ENCODE peak calls at places on chromosomes 4 and X, in nine cellular contexts. L is naive B cell, T is posterior cingulate gyrus, Q is GM23248, K is AML-193, R is M059J, I is GM13977, H is fibroblast of the conjunctiva, J is AG09319. V is an unnamed sample.

GRCh38 chr4:8756816-8757215 is 114.8 kb downstream of the HMX1 start:
- DNase-seq in L (no peak), T (no peak), Q (no peak), K (no peak), R (no peak), I (no peak), H (no peak), J (no peak), V (no peak)

GRCh38 chrX:10230222-10230621 is 73.4 kb downstream of the CLCN4 start:
- DNase-seq in L (no peak), T (no peak), Q (no peak), K (no peak), R (no peak), I (no peak), H (no peak), J (no peak), V (no peak)

GRCh38 chr4:156298230-156298629 is 344.6 kb upstream of the CTSO start:
- DNase-seq in L (no peak), T (no peak), Q (peak; percentile 92), K (no peak), R (peak; percentile 86), I (no peak), H (peak; percentile 70), J (peak; percentile 76), V (peak; percentile 52)

GRCh38 chrX:47623540-47624027 is 3.9 kb upstream of the SYN1 start:
- DNase-seq in L (peak; percentile 13), T (peak; percentile 35), Q (peak; percentile 76), K (no peak), R (peak; percentile 61), I (peak; percentile 68), H (peak; percentile 45), J (peak; percentile 28), V (peak; percentile 26)

GRCh38 chr4:77193511-77194236 is 36.7 kb downstream of the CCNG2 start:
- DNase-seq in L (peak; percentile 85), T (peak; percentile 19), Q (no peak), K (peak; percentile 76), R (no peak), I (peak; percentile 81), H (no peak), J (no peak), V (no peak)

GRCh38 chr4:155672342-155672741 is 5.7 kb downstream of the GUCY1A1 start:
- DNase-seq in L (no peak), T (no peak), Q (no peak), K (no peak), R (no peak), I (no peak), H (no peak), J (no peak), V (no peak)

GRCh38 chrX:97743014-97743413 is 859.3 kb downstream of the RPA4 start:
- DNase-seq in L (no peak), T (no peak), Q (peak; percentile 7), K (no peak), R (no peak), I (no peak), H (no peak), J (no peak), V (no peak)

GRCh38 chr4:142353149-142353738 is 492.9 kb downstream of the INPP4B start:
- DNase-seq in L (no peak), T (no peak), Q (peak; percentile 83), K (peak; percentile 39), R (peak; percentile 78), I (no peak), H (peak; percentile 59), J (peak; percentile 63), V (peak; percentile 59)

GRCh38 chrX:43526206-43526605 is 129.9 kb upstream of the MAOA start:
- DNase-seq in L (no peak), T (no peak), Q (no peak), K (no peak), R (no peak), I (no peak), H (no peak), J (no peak), V (no peak)

GRCh38 chr4:10158355-10158942 is 41.9 kb upstream of the WDR1 start:
- DNase-seq in L (no peak), T (no peak), Q (no peak), K (no peak), R (no peak), I (no peak), H (peak; percentile 18), J (no peak), V (peak; percentile 70)

GRCh38 chr4:174534461-174534860 is 12.2 kb upstream of the HPGD start:
- DNase-seq in L (no peak), T (no peak), Q (no peak), K (no peak), R (no peak), I (no peak), H (no peak), J (no peak), V (no peak)

GRCh38 chr4:173370130-173370476 is 651 bp upstream of the SAP30 start:
- DNase-seq in L (no peak), T (peak; percentile 36), Q (no peak), K (peak; percentile 62), R (no peak), I (peak; percentile 47), H (no peak), J (no peak), V (no peak)

GRCh38 chr4:43066415-43066814 is 173.9 kb downstream of the GRXCR1 start:
- DNase-seq in L (no peak), T (no peak), Q (no peak), K (no peak), R (no peak), I (no peak), H (no peak), J (no peak), V (peak; percentile 21)

GRCh38 chrX:46840946-46841740 is 4.3 kb downstream of the RP2 start:
- DNase-seq in L (no peak), T (peak; percentile 34), Q (peak; percentile 46), K (no peak), R (peak; percentile 85), I (no peak), H (no peak), J (no peak), V (peak; percentile 24)

GRCh38 chrX:19673334-19674040 is 158.2 kb upstream of the MAP3K15 start:
- DNase-seq in L (no peak), T (peak; percentile 10), Q (peak; percentile 94), K (no peak), R (peak; percentile 97), I (no peak), H (peak; percentile 90), J (peak; percentile 76), V (peak; percentile 80)

GRCh38 chr4:34619531-34620109 is 1624.7 kb downstream of the ARAP2 start:
- DNase-seq in L (no peak), T (no peak), Q (no peak), K (no peak), R (peak; percentile 66), I (no peak), H (peak; percentile 3), J (no peak), V (no peak)

GRCh38 chr4:87896020-87896621 is 63.4 kb downstream of the MEPE start:
- DNase-seq in L (no peak), T (no peak), Q (peak; percentile 75), K (peak; percentile 90), R (peak; percentile 92), I (no peak), H (peak; percentile 9), J (no peak), V (peak; percentile 91)

GRCh38 chrX:71181558-71181909 is 36.9 kb downstream of the NLGN3 start:
- DNase-seq in L (peak; percentile 67), T (no peak), Q (peak; percentile 28), K (no peak), R (no peak), I (no peak), H (no peak), J (no peak), V (no peak)

GRCh38 chr4:152102184-152103000 is 341.6 kb upstream of the GATB start:
- DNase-seq in L (no peak), T (no peak), Q (peak; percentile 48), K (no peak), R (peak; percentile 31), I (no peak), H (no peak), J (no peak), V (peak; percentile 84)

GRCh38 chrX:48045410-48046311 is 25.8 kb downstream of the ZNF630 start:
- DNase-seq in L (no peak), T (no peak), Q (peak; percentile 65), K (no peak), R (peak; percentile 79), I (no peak), H (peak; percentile 65), J (peak; percentile 27), V (peak; percentile 40)

GRCh38 chr4:2074588-2074987 is 15.5 kb downstream of the NAT8L start:
- DNase-seq in L (no peak), T (no peak), Q (no peak), K (no peak), R (no peak), I (peak; percentile 21), H (no peak), J (no peak), V (no peak)

GRCh38 chrX:150547511-150548115 is 20.8 kb upstream of the MTM1 start:
- DNase-seq in L (no peak), T (peak; percentile 74), Q (peak; percentile 79), K (no peak), R (peak; percentile 64), I (peak; percentile 53), H (peak; percentile 13), J (no peak), V (no peak)

GRCh38 chr4:17817027-17817426 is 6.2 kb downstream of the NCAPG start:
- DNase-seq in L (peak; percentile 34), T (no peak), Q (peak; percentile 84), K (peak; percentile 46), R (peak; percentile 45), I (peak; percentile 31), H (peak; percentile 74), J (peak; percentile 62), V (peak; percentile 53)

GRCh38 chr4:114273246-114273645 is 293.8 kb upstream of the ARSJ start:
- DNase-seq in L (no peak), T (no peak), Q (no peak), K (peak; percentile 46), R (no peak), I (no peak), H (no peak), J (no peak), V (no peak)

GRCh38 chr4:101127176-101127790 is 220.0 kb downstream of the PPP3CA start:
- DNase-seq in L (peak; percentile 20), T (no peak), Q (no peak), K (no peak), R (peak; percentile 63), I (no peak), H (no peak), J (peak; percentile 10), V (no peak)

GRCh38 chrX:110241816-110242215 is 76.1 kb downstream of the AMMECR1 start:
- DNase-seq in L (no peak), T (no peak), Q (peak; percentile 63), K (no peak), R (peak; percentile 61), I (no peak), H (peak; percentile 29), J (no peak), V (no peak)

GRCh38 chr4:89416968-89417367 is 109.4 kb upstream of the GPRIN3 start:
- DNase-seq in L (no peak), T (no peak), Q (no peak), K (no peak), R (no peak), I (no peak), H (no peak), J (no peak), V (no peak)

GRCh38 chr4:140185725-140186124 is 31.7 kb upstream of the MAML3 start:
- DNase-seq in L (no peak), T (no peak), Q (no peak), K (no peak), R (no peak), I (no peak), H (no peak), J (no peak), V (no peak)

GRCh38 chrX:41952102-41952501 is 28.7 kb upstream of the CASK start:
- DNase-seq in L (no peak), T (no peak), Q (no peak), K (no peak), R (no peak), I (no peak), H (no peak), J (no peak), V (no peak)

GRCh38 chr4:32775049-32775448 is 2054.9 kb downstream of the PCDH7 start:
- DNase-seq in L (no peak), T (no peak), Q (no peak), K (peak; percentile 27), R (peak; percentile 12), I (peak; percentile 3), H (peak; percentile 16), J (no peak), V (no peak)

GRCh38 chr4:1351854-1352633 is 5.0 kb downstream of the UVSSA start:
- DNase-seq in L (peak; percentile 80), T (peak; percentile 84), Q (peak; percentile 87), K (peak; percentile 52), R (peak; percentile 66), I (peak; percentile 83), H (peak; percentile 48), J (peak; percentile 37), V (peak; percentile 59)